ENCODE peak calls at places on chromosomes 12 and 14, in seven cellular contexts. One of them, this sample, is unnamed.
A peak's percentile ranks its signal among the peaks of the same experiment; 100 is the strongest.

GRCh38 chr14:64187331-64187730 is 106.8 kb downstream of the ESR2 start:
- DNase-seq in kidney epithelial cell: no peak
- DNase-seq in SK-N-SH: no peak
- DNase-seq in neural progenitor cell: no peak
- DNase-seq in PC-9: no peak
- DNase-seq in endodermal cell: no peak
- DNase-seq in upper lobe of right lung: no peak
- DNase-seq in this sample: no peak

GRCh38 chr14:100333311-100333710 is 10.2 kb downstream of the SLC25A47 start:
- DNase-seq in kidney epithelial cell: no peak
- DNase-seq in SK-N-SH: no peak
- DNase-seq in neural progenitor cell: no peak
- DNase-seq in PC-9: no peak
- DNase-seq in endodermal cell: no peak
- DNase-seq in upper lobe of right lung: no peak
- DNase-seq in this sample: no peak

GRCh38 chr14:67815573-67816235 is 686 bp downstream of the ZFYVE26 start:
- DNase-seq in kidney epithelial cell: no peak
- DNase-seq in SK-N-SH: no peak
- DNase-seq in neural progenitor cell: peak; percentile 20
- DNase-seq in PC-9: peak; percentile 40
- DNase-seq in endodermal cell: peak; percentile 49
- DNase-seq in upper lobe of right lung: no peak
- DNase-seq in this sample: no peak

GRCh38 chr12:88577537-88577936 is 2.7 kb downstream of the KITLG start:
- DNase-seq in kidney epithelial cell: no peak
- DNase-seq in SK-N-SH: no peak
- DNase-seq in neural progenitor cell: no peak
- DNase-seq in PC-9: no peak
- DNase-seq in endodermal cell: no peak
- DNase-seq in upper lobe of right lung: no peak
- DNase-seq in this sample: no peak

GRCh38 chr12:86663691-86664090 is 407.5 kb upstream of the MGAT4C start:
- DNase-seq in kidney epithelial cell: no peak
- DNase-seq in SK-N-SH: no peak
- DNase-seq in neural progenitor cell: no peak
- DNase-seq in PC-9: no peak
- DNase-seq in endodermal cell: no peak
- DNase-seq in upper lobe of right lung: no peak
- DNase-seq in this sample: no peak

GRCh38 chr12:84912191-84913142 is at the start of gene SLC6A15:
- DNase-seq in kidney epithelial cell: no peak
- DNase-seq in SK-N-SH: peak; percentile 91
- DNase-seq in neural progenitor cell: peak; percentile 90
- DNase-seq in PC-9: no peak
- DNase-seq in endodermal cell: peak; percentile 95
- DNase-seq in upper lobe of right lung: peak; percentile 68
- DNase-seq in this sample: peak; percentile 81

GRCh38 chr12:56297400-56297799 is 2.7 kb downstream of the CS start:
- DNase-seq in kidney epithelial cell: no peak
- DNase-seq in SK-N-SH: no peak
- DNase-seq in neural progenitor cell: no peak
- DNase-seq in PC-9: no peak
- DNase-seq in endodermal cell: no peak
- DNase-seq in upper lobe of right lung: peak; percentile 22
- DNase-seq in this sample: no peak

GRCh38 chr14:85399196-85399595 is 130.7 kb upstream of the FLRT2 start:
- DNase-seq in kidney epithelial cell: no peak
- DNase-seq in SK-N-SH: no peak
- DNase-seq in neural progenitor cell: no peak
- DNase-seq in PC-9: no peak
- DNase-seq in endodermal cell: no peak
- DNase-seq in upper lobe of right lung: no peak
- DNase-seq in this sample: no peak

GRCh38 chr14:63200767-63201166 is 3.5 kb upstream of the RHOJ start:
- DNase-seq in kidney epithelial cell: no peak
- DNase-seq in SK-N-SH: no peak
- DNase-seq in neural progenitor cell: no peak
- DNase-seq in PC-9: no peak
- DNase-seq in endodermal cell: no peak
- DNase-seq in upper lobe of right lung: no peak
- DNase-seq in this sample: no peak

GRCh38 chr12:54222609-54223008 is 33.8 kb upstream of the SMUG1 start:
- DNase-seq in kidney epithelial cell: peak; percentile 49
- DNase-seq in SK-N-SH: no peak
- DNase-seq in neural progenitor cell: no peak
- DNase-seq in PC-9: peak; percentile 66
- DNase-seq in endodermal cell: no peak
- DNase-seq in upper lobe of right lung: no peak
- DNase-seq in this sample: no peak

GRCh38 chr14:76929927-76930326 is 98.6 kb downstream of the IRF2BPL start:
- DNase-seq in kidney epithelial cell: no peak
- DNase-seq in SK-N-SH: no peak
- DNase-seq in neural progenitor cell: no peak
- DNase-seq in PC-9: no peak
- DNase-seq in endodermal cell: peak; percentile 73
- DNase-seq in upper lobe of right lung: no peak
- DNase-seq in this sample: peak; percentile 73

GRCh38 chr14:105450123-105450505 is 24.5 kb upstream of the CRIP2 start:
- DNase-seq in kidney epithelial cell: no peak
- DNase-seq in SK-N-SH: no peak
- DNase-seq in neural progenitor cell: no peak
- DNase-seq in PC-9: no peak
- DNase-seq in endodermal cell: no peak
- DNase-seq in upper lobe of right lung: no peak
- DNase-seq in this sample: no peak

GRCh38 chr14:85414142-85414541 is 115.8 kb upstream of the FLRT2 start:
- DNase-seq in kidney epithelial cell: no peak
- DNase-seq in SK-N-SH: no peak
- DNase-seq in neural progenitor cell: no peak
- DNase-seq in PC-9: no peak
- DNase-seq in endodermal cell: no peak
- DNase-seq in upper lobe of right lung: no peak
- DNase-seq in this sample: no peak

GRCh38 chr14:68181395-68182326 is 362.1 kb downstream of the RAD51B start:
- DNase-seq in kidney epithelial cell: no peak
- DNase-seq in SK-N-SH: no peak
- DNase-seq in neural progenitor cell: no peak
- DNase-seq in PC-9: peak; percentile 73
- DNase-seq in endodermal cell: no peak
- DNase-seq in upper lobe of right lung: no peak
- DNase-seq in this sample: no peak

GRCh38 chr12:130831246-130831645 is 7.8 kb downstream of the STX2 start:
- DNase-seq in kidney epithelial cell: no peak
- DNase-seq in SK-N-SH: no peak
- DNase-seq in neural progenitor cell: no peak
- DNase-seq in PC-9: no peak
- DNase-seq in endodermal cell: peak; percentile 37
- DNase-seq in upper lobe of right lung: no peak
- DNase-seq in this sample: no peak

GRCh38 chr14:39419272-39419671 is 13.0 kb downstream of the FBXO33 start:
- DNase-seq in kidney epithelial cell: no peak
- DNase-seq in SK-N-SH: peak; percentile 6
- DNase-seq in neural progenitor cell: no peak
- DNase-seq in PC-9: no peak
- DNase-seq in endodermal cell: no peak
- DNase-seq in upper lobe of right lung: no peak
- DNase-seq in this sample: no peak

GRCh38 chr14:83023369-83023768 is 1489.7 kb upstream of the SEL1L start:
- DNase-seq in kidney epithelial cell: no peak
- DNase-seq in SK-N-SH: no peak
- DNase-seq in neural progenitor cell: no peak
- DNase-seq in PC-9: no peak
- DNase-seq in endodermal cell: no peak
- DNase-seq in upper lobe of right lung: no peak
- DNase-seq in this sample: no peak

GRCh38 chr12:3998968-3999792 is 126.0 kb upstream of the PARP11 start:
- DNase-seq in kidney epithelial cell: peak; percentile 54
- DNase-seq in SK-N-SH: no peak
- DNase-seq in neural progenitor cell: no peak
- DNase-seq in PC-9: no peak
- DNase-seq in endodermal cell: peak; percentile 49
- DNase-seq in upper lobe of right lung: no peak
- DNase-seq in this sample: no peak

GRCh38 chr14:47665337-47666134 is 9.9 kb downstream of the MDGA2 start:
- DNase-seq in kidney epithelial cell: no peak
- DNase-seq in SK-N-SH: no peak
- DNase-seq in neural progenitor cell: no peak
- DNase-seq in PC-9: no peak
- DNase-seq in endodermal cell: no peak
- DNase-seq in upper lobe of right lung: no peak
- DNase-seq in this sample: no peak

GRCh38 chr14:37399517-37399916 is 195.5 kb downstream of the FOXA1 start:
- DNase-seq in kidney epithelial cell: no peak
- DNase-seq in SK-N-SH: no peak
- DNase-seq in neural progenitor cell: no peak
- DNase-seq in PC-9: no peak
- DNase-seq in endodermal cell: no peak
- DNase-seq in upper lobe of right lung: no peak
- DNase-seq in this sample: no peak

GRCh38 chr14:23566112-23566781 is 1.3 kb downstream of the AP1G2 start:
- DNase-seq in kidney epithelial cell: no peak
- DNase-seq in SK-N-SH: no peak
- DNase-seq in neural progenitor cell: no peak
- DNase-seq in PC-9: no peak
- DNase-seq in endodermal cell: no peak
- DNase-seq in upper lobe of right lung: peak; percentile 46
- DNase-seq in this sample: no peak

GRCh38 chr14:23568021-23568599 is 519 bp upstream of the AP1G2 start:
- DNase-seq in kidney epithelial cell: no peak
- DNase-seq in SK-N-SH: no peak
- DNase-seq in neural progenitor cell: no peak
- DNase-seq in PC-9: no peak
- DNase-seq in endodermal cell: no peak
- DNase-seq in upper lobe of right lung: peak; percentile 29
- DNase-seq in this sample: no peak

GRCh38 chr14:23565626-23566025 is 2.0 kb downstream of the AP1G2 start:
- DNase-seq in kidney epithelial cell: no peak
- DNase-seq in SK-N-SH: no peak
- DNase-seq in neural progenitor cell: no peak
- DNase-seq in PC-9: no peak
- DNase-seq in endodermal cell: no peak
- DNase-seq in upper lobe of right lung: no peak
- DNase-seq in this sample: no peak

GRCh38 chr14:23567186-23568020 is at the start of gene AP1G2:
- DNase-seq in kidney epithelial cell: no peak
- DNase-seq in SK-N-SH: peak; percentile 92
- DNase-seq in neural progenitor cell: peak; percentile 84
- DNase-seq in PC-9: peak; percentile 71
- DNase-seq in endodermal cell: peak; percentile 96
- DNase-seq in upper lobe of right lung: peak; percentile 96
- DNase-seq in this sample: peak; percentile 98

GRCh38 chr14:23566782-23567185 is 807 bp downstream of the AP1G2 start:
- DNase-seq in kidney epithelial cell: no peak
- DNase-seq in SK-N-SH: peak; percentile 48
- DNase-seq in neural progenitor cell: peak; percentile 39
- DNase-seq in PC-9: no peak
- DNase-seq in endodermal cell: no peak
- DNase-seq in upper lobe of right lung: no peak
- DNase-seq in this sample: no peak
- H3K36me3 ChIP-seq in kidney epithelial cell: peaks cover 1% of the 10 kb centered on the region
- H3K36me3 ChIP-seq in SK-N-SH: no peaks in the 10 kb centered on the region
- H3K36me3 ChIP-seq in neural progenitor cell: no peaks in the 10 kb centered on the region
- H3K36me3 ChIP-seq in PC-9: no peaks in the 10 kb centered on the region
- H3K36me3 ChIP-seq in endodermal cell: peaks cover 40% of the 10 kb centered on the region
- H3K36me3 ChIP-seq in upper lobe of right lung: peaks cover 24% of the 10 kb centered on the region
- H3K36me3 ChIP-seq in this sample: peaks cover 30% of the 10 kb centered on the region

DNA sequence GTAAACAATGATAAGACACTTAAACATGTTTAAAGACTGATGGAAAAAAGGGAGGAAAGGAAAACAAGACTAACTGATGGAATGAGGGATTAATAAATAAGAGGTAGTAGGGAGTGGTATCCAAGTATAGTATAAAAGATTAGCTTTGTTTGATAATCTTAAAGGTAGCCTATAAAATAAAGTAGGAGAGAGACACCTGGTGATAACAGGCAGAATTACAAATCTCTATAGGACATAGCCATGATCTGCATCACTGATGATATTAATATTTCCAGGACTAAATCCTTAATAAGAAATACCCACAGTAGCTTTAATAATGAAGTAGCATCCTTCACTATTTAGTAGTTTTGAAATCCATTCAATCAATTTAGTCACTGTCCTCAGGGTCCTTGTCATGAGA is 30.4 kb downstream of the DLGAP5 start:
- DNase-seq in kidney epithelial cell: no peak
- DNase-seq in SK-N-SH: peak; percentile 50
- DNase-seq in neural progenitor cell: no peak
- DNase-seq in PC-9: no peak
- DNase-seq in endodermal cell: no peak
- DNase-seq in upper lobe of right lung: no peak
- DNase-seq in this sample: peak; percentile 15
- H3K4me3 ChIP-seq in kidney epithelial cell: no peak overlapping the region
- H3K4me3 ChIP-seq in SK-N-SH: no peak overlapping the region
- H3K4me3 ChIP-seq in neural progenitor cell: no peak overlapping the region
- H3K4me3 ChIP-seq in PC-9: no peak overlapping the region
- H3K4me3 ChIP-seq in endodermal cell: no peak overlapping the region
- H3K4me3 ChIP-seq in upper lobe of right lung: no peak overlapping the region
- H3K4me3 ChIP-seq in this sample: no peak overlapping the region

DNA sequence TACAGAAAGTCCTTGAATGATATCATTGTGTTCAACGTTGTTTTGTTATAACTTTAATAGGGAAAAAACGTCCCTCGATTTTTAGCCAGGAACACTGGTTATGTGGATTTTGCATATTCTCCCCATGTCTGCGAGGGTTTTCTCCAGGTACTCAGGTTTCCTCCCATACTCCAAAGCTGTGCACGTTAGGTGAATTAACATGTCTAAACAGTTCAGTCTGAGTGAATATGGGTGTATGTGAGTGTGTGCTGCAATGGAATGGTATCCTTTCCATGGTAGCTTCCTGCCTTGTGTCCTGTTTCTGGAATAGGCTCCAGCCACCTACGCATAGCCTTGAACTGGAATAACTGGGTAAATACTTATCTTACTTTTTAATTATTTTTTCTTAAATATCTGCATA is 810.8 kb upstream of the ATXN7L3B start:
- DNase-seq in kidney epithelial cell: no peak
- DNase-seq in SK-N-SH: no peak
- DNase-seq in neural progenitor cell: no peak
- DNase-seq in PC-9: no peak
- DNase-seq in endodermal cell: no peak
- DNase-seq in upper lobe of right lung: no peak
- DNase-seq in this sample: no peak
- H3K27me3 ChIP-seq in kidney epithelial cell: no peaks in the 10 kb centered on the region
- H3K27me3 ChIP-seq in SK-N-SH: no peaks in the 10 kb centered on the region
- H3K27me3 ChIP-seq in neural progenitor cell: no peaks in the 10 kb centered on the region
- H3K27me3 ChIP-seq in PC-9: no peaks in the 10 kb centered on the region
- H3K27me3 ChIP-seq in endodermal cell: no peaks in the 10 kb centered on the region
- H3K27me3 ChIP-seq in upper lobe of right lung: no peaks in the 10 kb centered on the region
- H3K27me3 ChIP-seq in this sample: no peaks in the 10 kb centered on the region

GRCh38 chr12:57985685-57986084 is 44.3 kb downstream of the ATP23 start:
- DNase-seq in kidney epithelial cell: no peak
- DNase-seq in SK-N-SH: no peak
- DNase-seq in neural progenitor cell: no peak
- DNase-seq in PC-9: no peak
- DNase-seq in endodermal cell: no peak
- DNase-seq in upper lobe of right lung: no peak
- DNase-seq in this sample: no peak
- H3K36me3 ChIP-seq in kidney epithelial cell: no peaks in the 10 kb centered on the region
- H3K36me3 ChIP-seq in SK-N-SH: no peaks in the 10 kb centered on the region
- H3K36me3 ChIP-seq in neural progenitor cell: no peaks in the 10 kb centered on the region
- H3K36me3 ChIP-seq in PC-9: no peaks in the 10 kb centered on the region
- H3K36me3 ChIP-seq in endodermal cell: no peaks in the 10 kb centered on the region
- H3K36me3 ChIP-seq in upper lobe of right lung: no peaks in the 10 kb centered on the region
- H3K36me3 ChIP-seq in this sample: no peaks in the 10 kb centered on the region

GRCh38 chr12:128266086-128266485 is 884 bp upstream of the TMEM132C start:
- DNase-seq in kidney epithelial cell: no peak
- DNase-seq in SK-N-SH: no peak
- DNase-seq in neural progenitor cell: no peak
- DNase-seq in PC-9: no peak
- DNase-seq in endodermal cell: no peak
- DNase-seq in upper lobe of right lung: no peak
- DNase-seq in this sample: peak; percentile 51
- H3K4me3 ChIP-seq in kidney epithelial cell: no peak overlapping the region
- H3K4me3 ChIP-seq in SK-N-SH: no peak overlapping the region
- H3K4me3 ChIP-seq in neural progenitor cell: peak overlapping the region; percentile 49
- H3K4me3 ChIP-seq in PC-9: no peak overlapping the region
- H3K4me3 ChIP-seq in endodermal cell: no peak overlapping the region
- H3K4me3 ChIP-seq in upper lobe of right lung: no peak overlapping the region
- H3K4me3 ChIP-seq in this sample: no peak overlapping the region